ENCODE peak calls at places on chromosomes 1 and 21, in eight cellular contexts. Z is NCI-H345; K is tibial nerve; A is astrocyte of the spinal cord; V is anterior cingulate cortex; G is activated CD8-positive, alpha-beta memory T cell treated with anti-CD3 and anti-CD28 coated beads, Interleukin-2, amount 50 U/mL, for 48 hours; P is posterior cingulate gyrus; M is cardiac fibroblast. H is an unnamed sample.

GRCh38 chr1:192474080-192474683 is 101.4 kb upstream of the RGS1 start:
- DNase-seq in Z (peak; percentile 47), K (peak; percentile 20), A (peak; percentile 45), V (no peak), G (no peak), P (no peak), M (peak; percentile 59), H (no peak)

GRCh38 chr1:183235503-183235902 is 49.4 kb downstream of the LAMC2 start:
- DNase-seq in Z (no peak), K (no peak), A (peak; percentile 25), V (no peak), G (no peak), P (no peak), M (peak; percentile 70), H (no peak)

GRCh38 chr21:39336457-39337008 is 12.4 kb downstream of the HMGN1 start:
- DNase-seq in Z (no peak), K (no peak), A (no peak), V (no peak), G (no peak), P (no peak), M (no peak), H (no peak)

GRCh38 chr1:6241887-6242740 is 1.9 kb upstream of the HES3 start:
- DNase-seq in Z (peak; percentile 23), K (no peak), A (no peak), V (no peak), G (no peak), P (no peak), M (no peak), H (no peak)

GRCh38 chr1:184563308-184563707 is 176.5 kb downstream of the C1orf21 start:
- DNase-seq in Z (peak; percentile 5), K (peak; percentile 32), A (peak; percentile 47), V (no peak), G (no peak), P (no peak), M (peak; percentile 64), H (no peak)

GRCh38 chr1:173239058-173239457 is 31.9 kb upstream of the TNFSF4 start:
- DNase-seq in Z (no peak), K (no peak), A (no peak), V (no peak), G (no peak), P (no peak), M (no peak), H (no peak)

GRCh38 chr1:200905411-200906052 is 10.8 kb downstream of the INAVA start:
- DNase-seq in Z (no peak), K (no peak), A (peak; percentile 20), V (no peak), G (no peak), P (no peak), M (peak; percentile 51), H (no peak)

GRCh38 chr1:18681423-18681835 is 50.8 kb downstream of the PAX7 start:
- DNase-seq in Z (peak; percentile 15), K (no peak), A (no peak), V (no peak), G (no peak), P (no peak), M (peak; percentile 39), H (no peak)

GRCh38 chr1:172727956-172728603 is 69.2 kb downstream of the FASLG start:
- DNase-seq in Z (peak; percentile 3), K (no peak), A (peak; percentile 13), V (no peak), G (no peak), P (no peak), M (peak; percentile 69), H (no peak)

GRCh38 chr1:174988539-174988938 is 11.2 kb upstream of the CACYBP start:
- DNase-seq in Z (no peak), K (no peak), A (no peak), V (no peak), G (no peak), P (no peak), M (no peak), H (no peak)

GRCh38 chr1:17053071-17053684 is 654 bp downstream of the SDHB start:
- DNase-seq in Z (no peak), K (no peak), A (no peak), V (no peak), G (no peak), P (no peak), M (no peak), H (no peak)

GRCh38 chr1:15765495-15766194 is 7.0 kb downstream of the FBLIM1 start:
- DNase-seq in Z (no peak), K (no peak), A (peak; percentile 88), V (no peak), G (no peak), P (no peak), M (peak; percentile 67), H (no peak)

GRCh38 chr1:145991799-145992412 is 4.5 kb downstream of the TXNIP start:
- DNase-seq in Z (peak; percentile 55), K (peak; percentile 60), A (no peak), V (no peak), G (peak; percentile 48), P (no peak), M (no peak), H (peak; percentile 53)

GRCh38 chr1:108572182-108572581 is 12.3 kb downstream of the EEIG2 start:
- DNase-seq in Z (no peak), K (no peak), A (no peak), V (no peak), G (no peak), P (no peak), M (no peak), H (no peak)

GRCh38 chr1:185834371-185834900 is 100.2 kb downstream of the HMCN1 start:
- DNase-seq in Z (no peak), K (no peak), A (no peak), V (no peak), G (no peak), P (no peak), M (no peak), H (no peak)